ENCODE peak calls at places on chromosomes 4 and X, in seven cellular contexts. F, C, D, M, Y, I and V are unnamed samples. For H3K79me1, the result is how much of the 10 kb centered on the place peaks cover.

GRCh38 chrX:20594985-20595384 is 328.3 kb upstream of the RPS6KA3 start:
- DNase-seq in F (no peak), C (no peak), D (peak), M (no peak), Y (peak), I (no peak), V (peak)

GRCh38 chrX:153494541-153495361 is at the start of gene BGN:
- DNase-seq in F (peak), C (peak), D (peak), M (peak), Y (no peak), I (peak), V (peak)

GRCh38 chr4:131540256-131540655 is 1608.8 kb upstream of the PCDH10 start:
- DNase-seq in F (no peak), C (no peak), D (no peak), M (no peak), Y (no peak), I (no peak), V (no peak)

GRCh38 chr4:185711764-185712163 is 100.2 kb downstream of the SORBS2 start:
- DNase-seq in F (peak), C (peak), D (no peak), M (no peak), Y (no peak), I (no peak), V (no peak)

GRCh38 chr4:156442961-156443360 is 489.3 kb upstream of the CTSO start:
- DNase-seq in F (no peak), C (no peak), D (no peak), M (no peak), Y (no peak), I (no peak), V (peak)

GRCh38 chr4:141016117-141016798 is 117.0 kb downstream of the RNF150 start:
- DNase-seq in F (no peak), C (no peak), D (no peak), M (no peak), Y (no peak), I (no peak), V (peak)

GRCh38 chr4:172985552-172985951 is 183.1 kb upstream of the GALNT7 start:
- DNase-seq in F (no peak), C (no peak), D (no peak), M (no peak), Y (no peak), I (no peak), V (no peak)

GRCh38 chr4:42339935-42340406 is 57.3 kb upstream of the SHISA3 start:
- DNase-seq in F (peak), C (peak), D (no peak), M (no peak), Y (no peak), I (no peak), V (no peak)

GRCh38 chrX:16144420-16144819 is 21.1 kb downstream of the GRPR start:
- DNase-seq in F (no peak), C (no peak), D (no peak), M (no peak), Y (no peak), I (no peak), V (no peak)

GRCh38 chrX:56782791-56783449 is 53.9 kb downstream of the NBDY start:
- DNase-seq in F (no peak), C (no peak), D (no peak), M (no peak), Y (no peak), I (no peak), V (no peak)

GRCh38 chrX:44157293-44157692 is 184.1 kb upstream of the NDP start:
- DNase-seq in F (no peak), C (no peak), D (no peak), M (no peak), Y (no peak), I (no peak), V (no peak)

GRCh38 chrX:4239650-4240540 is 526.4 kb upstream of the PRKX start:
- DNase-seq in F (no peak), C (no peak), D (no peak), M (no peak), Y (no peak), I (no peak), V (no peak)

GRCh38 chrX:102765794-102766193 is 45.3 kb downstream of the GPRASP3 start:
- DNase-seq in F (peak), C (peak), D (peak), M (no peak), Y (no peak), I (no peak), V (no peak)

GRCh38 chr4:27005512-27006246 is 145.0 kb downstream of the STIM2 start:
- DNase-seq in F (peak), C (peak), D (no peak), M (no peak), Y (no peak), I (no peak), V (no peak)

GRCh38 chrX:138886769-138887168 is 175.3 kb upstream of the FGF13 start:
- DNase-seq in F (no peak), C (no peak), D (no peak), M (no peak), Y (no peak), I (no peak), V (no peak)

GRCh38 chr4:138697771-138698170 is 317.8 kb upstream of the NOCT start:
- DNase-seq in F (no peak), C (peak), D (no peak), M (no peak), Y (no peak), I (no peak), V (no peak)

GRCh38 chr4:148173397-148174017 is 268.7 kb downstream of the NR3C2 start:
- DNase-seq in F (no peak), C (peak), D (no peak), M (no peak), Y (no peak), I (no peak), V (no peak)

GRCh38 chr4:106268731-106269272 is 47.2 kb downstream of the TBCK start:
- DNase-seq in F (no peak), C (no peak), D (no peak), M (no peak), Y (no peak), I (no peak), V (no peak)

GRCh38 chr4:95636061-95636460 is 87.3 kb upstream of the UNC5C start:
- DNase-seq in F (no peak), C (no peak), D (no peak), M (no peak), Y (no peak), I (no peak), V (no peak)

GRCh38 chrX:46814966-46815365 is 21.9 kb upstream of the RP2 start:
- DNase-seq in F (no peak), C (no peak), D (no peak), M (no peak), Y (no peak), I (no peak), V (no peak)
- H4K8ac ChIP-seq in F (no peak), C (no peak), D (no peak), M (no peak), Y (no peak), I (no peak), V (no peak)

GRCh38 chr4:53962516-53963225 is 101.7 kb downstream of the CHIC2 start:
- DNase-seq in F (peak), C (peak), D (no peak), M (no peak), Y (peak), I (no peak), V (peak)
- H3K79me1 ChIP-seq in F (under half), C (under half), D (under half), M (under half), Y (under half), I (under half), V (under half)

GRCh38 chrX:24242649-24243556 is 71.0 kb downstream of the SUPT20HL2 start:
- DNase-seq in F (peak), C (peak), D (no peak), M (no peak), Y (no peak), I (no peak), V (peak)

GRCh38 chrX:24243692-24244091 is 70.2 kb downstream of the SUPT20HL2 start:
- DNase-seq in F (no peak), C (peak), D (no peak), M (no peak), Y (no peak), I (no peak), V (no peak)

GRCh38 chrX:24253030-24253429 is 60.8 kb downstream of the SUPT20HL2 start:
- DNase-seq in F (no peak), C (no peak), D (no peak), M (no peak), Y (no peak), I (no peak), V (no peak)

GRCh38 chrX:24245201-24245600 is 68.7 kb downstream of the SUPT20HL2 start:
- DNase-seq in F (peak), C (peak), D (peak), M (no peak), Y (peak), I (no peak), V (peak)

GRCh38 chrX:24248042-24248441 is 65.8 kb downstream of the SUPT20HL2 start:
- DNase-seq in F (no peak), C (no peak), D (no peak), M (no peak), Y (no peak), I (no peak), V (no peak)
- H4K8ac ChIP-seq in F (no peak), C (no peak), D (no peak), M (no peak), Y (no peak), I (no peak), V (no peak)

DNA sequence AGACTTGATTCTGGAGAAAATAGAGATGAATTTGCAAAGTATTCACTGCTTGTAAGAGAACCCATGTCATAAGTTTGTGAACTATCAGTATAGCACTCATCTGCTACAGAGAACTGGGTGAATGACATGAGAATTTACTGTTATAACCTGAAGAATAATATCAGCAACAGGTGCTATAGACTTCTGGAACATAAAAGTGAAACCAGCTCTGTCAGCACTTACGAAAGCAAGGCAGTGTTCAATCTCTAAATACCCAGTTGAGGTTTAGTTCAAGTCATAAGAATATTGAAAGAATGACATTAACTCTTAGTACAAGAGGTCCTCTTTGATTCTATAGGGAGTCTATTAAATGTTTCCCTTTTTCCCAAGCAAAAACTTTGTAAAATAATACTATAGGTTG is 232.9 kb upstream of the ANKRD50 start:
- DNase-seq in F (no peak), C (no peak), D (no peak), M (no peak), Y (no peak), I (no peak), V (no peak)
- H3K79me1 ChIP-seq in F (under half), C (under half), D (under half), M (under half), Y (under half), I (under half), V (under half)